ENCODE peak calls at places on chromosome X, in seven cellular contexts. Q is stimulated activated CD4-positive, alpha-beta T cell treated with anti-CD3 and anti-CD28 coated beads, Interleukin-1b, Interleukin-23, amount 100 ng/mL, for 4 hours; F is CD8-positive, alpha-beta T cell; C is Caco-2; D is DMS153; L is NCI-H1105; I is naive thymus-derived CD4-positive, alpha-beta T cell. N is an unnamed sample.

GRCh38 chrX:44157858-44158257 is 184.7 kb upstream of the NDP start:
- DNase-seq in Q (no peak), F (no peak), C (no peak), D (no peak), L (no peak), I (no peak), N (no peak)

GRCh38 chrX:150935466-150935865 is 37.0 kb upstream of the CD99L2 start:
- DNase-seq in Q (no peak), F (no peak), C (no peak), D (no peak), L (no peak), I (no peak), N (no peak)

GRCh38 chrX:45767021-45767491 is 566.4 kb upstream of the DIPK2B start:
- DNase-seq in Q (no peak), F (no peak), C (no peak), D (no peak), L (no peak), I (no peak), N (no peak)

GRCh38 chrX:74492720-74493201 is 71.5 kb downstream of the SLC16A2 start:
- DNase-seq in Q (peak), F (no peak), C (peak), D (no peak), L (peak), I (no peak), N (no peak)

GRCh38 chrX:46208225-46208854 is 336.9 kb downstream of the ZNF674 start:
- DNase-seq in Q (no peak), F (no peak), C (no peak), D (no peak), L (no peak), I (no peak), N (no peak)

GRCh38 chrX:154412468-154412867 is 1.1 kb downstream of the TAFAZZIN start:
- DNase-seq in Q (no peak), F (peak), C (no peak), D (no peak), L (no peak), I (peak), N (no peak)

GRCh38 chrX:148741441-148741840 is 241.0 kb downstream of the AFF2 start:
- DNase-seq in Q (no peak), F (no peak), C (no peak), D (no peak), L (no peak), I (no peak), N (no peak)

GRCh38 chrX:119482497-119483480 is 14.5 kb downstream of the SLC25A5 start:
- DNase-seq in Q (peak), F (peak), C (peak), D (peak), L (peak), I (peak), N (peak)

GRCh38 chrX:154019061-154019621 is 561 bp downstream of the IRAK1 start:
- DNase-seq in Q (peak), F (no peak), C (no peak), D (no peak), L (no peak), I (no peak), N (no peak)

GRCh38 chrX:148541461-148541983 is 41.1 kb downstream of the AFF2 start:
- DNase-seq in Q (no peak), F (no peak), C (no peak), D (no peak), L (no peak), I (no peak), N (no peak)

GRCh38 chrX:21225643-21226042 is 148.6 kb upstream of the CNKSR2 start:
- DNase-seq in Q (no peak), F (no peak), C (no peak), D (no peak), L (no peak), I (no peak), N (no peak)

GRCh38 chrX:46258356-46258755 is 286.9 kb downstream of the ZNF674 start:
- DNase-seq in Q (no peak), F (no peak), C (no peak), D (no peak), L (no peak), I (no peak), N (no peak)

GRCh38 chrX:13248867-13249521 is 70.9 kb downstream of the ATXN3L start:
- DNase-seq in Q (no peak), F (no peak), C (no peak), D (no peak), L (no peak), I (no peak), N (no peak)

GRCh38 chrX:13005671-13006473 is 31.0 kb downstream of the TMSB4X start:
- DNase-seq in Q (no peak), F (peak), C (no peak), D (no peak), L (no peak), I (peak), N (no peak)

GRCh38 chrX:72554448-72555140 is 18.0 kb downstream of the HDAC8 start:
- DNase-seq in Q (no peak), F (no peak), C (peak), D (no peak), L (no peak), I (no peak), N (no peak)

GRCh38 chrX:47202877-47203276 is 9.2 kb downstream of the UBA1 start:
- DNase-seq in Q (no peak), F (no peak), C (no peak), D (no peak), L (no peak), I (no peak), N (no peak)

GRCh38 chrX:30875957-30876356 is 13.1 kb downstream of the TAB3 start:
- DNase-seq in Q (no peak), F (no peak), C (no peak), D (no peak), L (no peak), I (no peak), N (no peak)

GRCh38 chrX:72714471-72714916 is 388 bp upstream of the PHKA1 start:
- DNase-seq in Q (no peak), F (no peak), C (peak), D (peak), L (peak), I (no peak), N (no peak)

GRCh38 chrX:103831342-103831802 is 685 bp downstream of the RAB9B start:
- DNase-seq in Q (no peak), F (no peak), C (no peak), D (peak), L (peak), I (no peak), N (no peak)

GRCh38 chrX:139936259-139936658 is 3.4 kb upstream of the ATP11C start:
- DNase-seq in Q (no peak), F (no peak), C (no peak), D (no peak), L (no peak), I (no peak), N (no peak)

GRCh38 chrX:34638116-34638515 is 19.0 kb downstream of the TMEM47 start:
- DNase-seq in Q (no peak), F (no peak), C (peak), D (no peak), L (no peak), I (no peak), N (no peak)

GRCh38 chrX:127558811-127559210 is 493.4 kb downstream of the ACTRT1 start:
- DNase-seq in Q (no peak), F (no peak), C (no peak), D (no peak), L (no peak), I (no peak), N (no peak)